ENCODE peak calls at places on chromosomes 2 and 18, in ten cellular contexts. G is activated CD4-positive, CD25-positive, alpha-beta regulatory T cell; L is Panc1; O is caudate nucleus; Q is GDM1; C is LoVo; X is H1; K is nephron progenitor cell; U is sciatic nerve; F is germinal center. M is an unnamed sample.

GRCh38 chr2:31384351-31384750 is 30.2 kb downstream of the XDH start:
- DNase-seq in G (no peak), C (peak), K (no peak), F (no peak), Q (peak), U (no peak), O (no peak), X (no peak), L (no peak), M (peak)

GRCh38 chr2:201004370-201004769 is 40.9 kb upstream of the ORC2 start:
- DNase-seq in G (no peak), F (no peak), C (no peak), L (no peak), Q (no peak), U (no peak), X (no peak), O (no peak), K (no peak), M (no peak)

GRCh38 chr2:16640867-16641266 is 24.8 kb downstream of the CYRIA start:
- DNase-seq in C (no peak), G (no peak), Q (no peak), O (no peak), K (no peak), F (no peak), U (no peak), X (no peak), L (no peak), M (no peak)

GRCh38 chr2:120469486-120469885 is 123.5 kb downstream of the INHBB start:
- DNase-seq in Q (no peak), L (no peak), O (no peak), X (no peak), U (no peak), C (no peak), K (no peak), F (no peak), G (no peak), M (no peak)

GRCh38 chr2:3043726-3044125 is 333.9 kb downstream of the EIPR1 start:
- DNase-seq in U (no peak), G (no peak), X (no peak), L (no peak), K (no peak), Q (no peak), C (no peak), O (no peak), F (no peak), M (no peak)

GRCh38 chr2:25894135-25894830 is 16.0 kb upstream of the ASXL2 start:
- DNase-seq in F (no peak), X (no peak), O (peak), G (no peak), K (no peak), L (no peak), C (no peak), U (no peak), Q (no peak), M (no peak)

GRCh38 chr2:182870227-182870626 is 3.8 kb upstream of the FRZB start:
- DNase-seq in U (no peak), Q (no peak), L (no peak), F (peak), C (no peak), G (no peak), X (peak), K (no peak), O (no peak), M (no peak)

GRCh38 chr2:101307950-101308431 is 510 bp downstream of the RNF149 start:
- DNase-seq in F (peak), K (peak), C (no peak), U (peak), L (no peak), Q (no peak), G (no peak), O (no peak), X (no peak), M (no peak)

GRCh38 chr2:106147665-106148064 is 46.4 kb downstream of the UXS1 start:
- DNase-seq in U (no peak), L (no peak), X (no peak), O (no peak), G (no peak), C (no peak), K (no peak), F (no peak), Q (no peak), M (no peak)

GRCh38 chr18:10270160-10270571 is 184.3 kb upstream of the APCDD1 start:
- DNase-seq in G (no peak), C (no peak), L (no peak), U (no peak), F (no peak), X (no peak), O (no peak), Q (no peak), K (no peak), M (no peak)

GRCh38 chr2:147026664-147027278 is 818.1 kb upstream of the ACVR2A start:
- DNase-seq in Q (no peak), O (no peak), L (no peak), K (no peak), F (no peak), X (no peak), C (no peak), G (no peak), U (no peak), M (no peak)

GRCh38 chr2:168253379-168253778 is 6.0 kb upstream of the STK39 start:
- DNase-seq in L (no peak), K (no peak), U (no peak), G (no peak), Q (no peak), O (no peak), X (no peak), F (no peak), C (no peak), M (peak)

GRCh38 chr18:55781481-55781957 is 193.5 kb upstream of the TCF4 start:
- DNase-seq in L (peak), Q (no peak), X (no peak), F (no peak), K (peak), O (peak), C (no peak), U (peak), G (no peak), M (peak)

GRCh38 chr18:62485684-62486083 is 37.1 kb upstream of the ZCCHC2 start:
- DNase-seq in X (no peak), Q (no peak), O (no peak), C (peak), F (no peak), U (no peak), K (no peak), G (no peak), L (peak), M (no peak)

GRCh38 chr2:207896525-207897295 is 127.0 kb upstream of the FZD5 start:
- DNase-seq in C (peak), K (no peak), U (no peak), O (no peak), X (peak), L (no peak), G (no peak), F (no peak), Q (no peak), M (no peak)

GRCh38 chr18:57771183-57771582 is 31.9 kb downstream of the ATP8B1 start:
- DNase-seq in C (peak), Q (no peak), O (no peak), K (no peak), G (no peak), F (no peak), X (no peak), L (no peak), U (no peak), M (no peak)

GRCh38 chr2:218027426-218028188 is 24.8 kb upstream of the TNS1 start:
- DNase-seq in U (no peak), L (no peak), F (no peak), C (no peak), O (no peak), Q (no peak), X (no peak), K (no peak), G (no peak), M (no peak)

GRCh38 chr2:38835015-38835601 is 40.6 kb downstream of the DHX57 start:
- DNase-seq in K (no peak), X (no peak), O (no peak), U (no peak), G (no peak), L (no peak), F (no peak), C (no peak), Q (no peak), M (peak)

M was measured in Kasumi-1.